ENCODE peak calls at places on chromosomes 12 and 14, in five cellular contexts. One of them, this sample, is unnamed.
A peak's percentile ranks its signal among the peaks of the same experiment; 100 is the strongest.

GRCh38 chr14:68513137-68513536 is 279.7 kb downstream of the ZFP36L1 start:
- DNase-seq in ovary: no peak
- DNase-seq in AG04450: no peak
- DNase-seq in esophagus squamous epithelium: no peak
- DNase-seq in cardiac fibroblast: no peak
- DNase-seq in this sample: no peak

GRCh38 chr12:75863475-75863874 is 168.1 kb downstream of the PHLDA1 start:
- DNase-seq in ovary: no peak
- DNase-seq in AG04450: no peak
- DNase-seq in esophagus squamous epithelium: no peak
- DNase-seq in cardiac fibroblast: peak; percentile 27
- DNase-seq in this sample: no peak

GRCh38 chr12:50053583-50053982 is 3.8 kb upstream of the ASIC1 start:
- DNase-seq in ovary: no peak
- DNase-seq in AG04450: no peak
- DNase-seq in esophagus squamous epithelium: no peak
- DNase-seq in cardiac fibroblast: no peak
- DNase-seq in this sample: no peak

GRCh38 chr12:66947119-66947518 is 268.2 kb upstream of the GRIP1 start:
- DNase-seq in ovary: no peak
- DNase-seq in AG04450: no peak
- DNase-seq in esophagus squamous epithelium: no peak
- DNase-seq in cardiac fibroblast: no peak
- DNase-seq in this sample: no peak

GRCh38 chr12:109927622-109928021 is 27.5 kb downstream of the TCHP start:
- DNase-seq in ovary: no peak
- DNase-seq in AG04450: no peak
- DNase-seq in esophagus squamous epithelium: no peak
- DNase-seq in cardiac fibroblast: peak; percentile 70
- DNase-seq in this sample: no peak

GRCh38 chr12:45259732-45260480 is 44.0 kb downstream of the ANO6 start:
- DNase-seq in ovary: no peak
- DNase-seq in AG04450: no peak
- DNase-seq in esophagus squamous epithelium: no peak
- DNase-seq in cardiac fibroblast: peak; percentile 41
- DNase-seq in this sample: no peak

GRCh38 chr12:104669851-104670337 is 213.1 kb downstream of the CHST11 start:
- DNase-seq in ovary: peak; percentile 61
- DNase-seq in AG04450: no peak
- DNase-seq in esophagus squamous epithelium: no peak
- DNase-seq in cardiac fibroblast: peak; percentile 27
- DNase-seq in this sample: no peak

GRCh38 chr12:115870527-115870926 is 407.0 kb downstream of the MED13L start:
- DNase-seq in ovary: no peak
- DNase-seq in AG04450: no peak
- DNase-seq in esophagus squamous epithelium: no peak
- DNase-seq in cardiac fibroblast: no peak
- DNase-seq in this sample: no peak

GRCh38 chr12:117093918-117094630 is 5.1 kb downstream of the TESC start:
- DNase-seq in ovary: no peak
- DNase-seq in AG04450: no peak
- DNase-seq in esophagus squamous epithelium: no peak
- DNase-seq in cardiac fibroblast: no peak
- DNase-seq in this sample: no peak

GRCh38 chr12:56020437-56021189 is at the start of gene IKZF4:
- DNase-seq in ovary: peak; percentile 94
- DNase-seq in AG04450: no peak
- DNase-seq in esophagus squamous epithelium: no peak
- DNase-seq in cardiac fibroblast: no peak
- DNase-seq in this sample: no peak

GRCh38 chr14:104359301-104359968 is 220.1 kb upstream of the C14orf180 start:
- DNase-seq in ovary: no peak
- DNase-seq in AG04450: no peak
- DNase-seq in esophagus squamous epithelium: no peak
- DNase-seq in cardiac fibroblast: no peak
- DNase-seq in this sample: peak; percentile 44

GRCh38 chr12:109157986-109158385 is 41.6 kb downstream of the ACACB start:
- DNase-seq in ovary: no peak
- DNase-seq in AG04450: no peak
- DNase-seq in esophagus squamous epithelium: no peak
- DNase-seq in cardiac fibroblast: no peak
- DNase-seq in this sample: no peak

GRCh38 chr14:53249059-53249458 is 95.9 kb upstream of the DDHD1 start:
- DNase-seq in ovary: no peak
- DNase-seq in AG04450: no peak
- DNase-seq in esophagus squamous epithelium: no peak
- DNase-seq in cardiac fibroblast: peak; percentile 20
- DNase-seq in this sample: no peak

GRCh38 chr12:39905152-39905551 is 200.7 kb downstream of the SLC2A13 start:
- DNase-seq in ovary: peak; percentile 13
- DNase-seq in AG04450: no peak
- DNase-seq in esophagus squamous epithelium: no peak
- DNase-seq in cardiac fibroblast: peak; percentile 39
- DNase-seq in this sample: peak; percentile 74

GRCh38 chr12:67804168-67804567 is 155.6 kb downstream of the DYRK2 start:
- DNase-seq in ovary: no peak
- DNase-seq in AG04450: no peak
- DNase-seq in esophagus squamous epithelium: no peak
- DNase-seq in cardiac fibroblast: no peak
- DNase-seq in this sample: no peak

GRCh38 chr12:94277426-94278000 is 129.1 kb downstream of the PLXNC1 start:
- DNase-seq in ovary: peak; percentile 44
- DNase-seq in AG04450: no peak
- DNase-seq in esophagus squamous epithelium: no peak
- DNase-seq in cardiac fibroblast: no peak
- DNase-seq in this sample: no peak

GRCh38 chr12:100991059-100991562 is 196.5 kb downstream of the ANO4 start:
- DNase-seq in ovary: no peak
- DNase-seq in AG04450: no peak
- DNase-seq in esophagus squamous epithelium: no peak
- DNase-seq in cardiac fibroblast: no peak
- DNase-seq in this sample: no peak

GRCh38 chr12:100995771-100996170 is 201.2 kb downstream of the ANO4 start:
- DNase-seq in ovary: no peak
- DNase-seq in AG04450: no peak
- DNase-seq in esophagus squamous epithelium: no peak
- DNase-seq in cardiac fibroblast: no peak
- DNase-seq in this sample: no peak

GRCh38 chr12:100995201-100995600 is 200.6 kb downstream of the ANO4 start:
- DNase-seq in ovary: no peak
- DNase-seq in AG04450: no peak
- DNase-seq in esophagus squamous epithelium: no peak
- DNase-seq in cardiac fibroblast: peak; percentile 86
- DNase-seq in this sample: no peak

GRCh38 chr12:100992194-100992593 is 197.6 kb downstream of the ANO4 start:
- DNase-seq in ovary: no peak
- DNase-seq in AG04450: no peak
- DNase-seq in esophagus squamous epithelium: no peak
- DNase-seq in cardiac fibroblast: no peak
- DNase-seq in this sample: no peak

GRCh38 chr12:100993916-100994315 is 199.3 kb downstream of the ANO4 start:
- DNase-seq in ovary: no peak
- DNase-seq in AG04450: no peak
- DNase-seq in esophagus squamous epithelium: no peak
- DNase-seq in cardiac fibroblast: no peak
- DNase-seq in this sample: no peak
- TF ChIP-seq CTCF in ovary: no peak
- TF ChIP-seq CTCF in AG04450: peak; percentile 13
- TF ChIP-seq CTCF in esophagus squamous epithelium: no peak
- TF ChIP-seq CTCF in cardiac fibroblast: no peak
- TF ChIP-seq CTCF in this sample: no peak

DNA sequence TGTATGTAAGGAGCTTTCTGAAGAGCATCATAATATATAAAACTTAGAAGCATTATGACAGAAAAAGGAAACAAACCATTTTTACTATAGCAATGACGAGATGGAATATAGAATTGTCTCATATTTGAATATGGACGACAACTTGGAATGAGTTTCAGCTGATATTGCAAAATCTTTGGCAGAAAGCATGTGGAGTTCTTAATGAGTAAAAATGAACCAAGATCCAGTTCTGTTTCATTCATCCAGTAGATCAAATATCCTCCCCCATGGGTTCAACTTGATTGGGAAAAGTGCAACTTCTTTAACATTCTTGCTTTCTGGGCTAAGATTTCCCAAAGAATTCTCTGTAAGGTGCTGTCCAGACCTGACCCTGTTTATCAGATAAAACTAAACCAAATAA is 267.6 kb downstream of the ADAMTS20 start:
- DNase-seq in ovary: no peak
- DNase-seq in AG04450: no peak
- DNase-seq in esophagus squamous epithelium: no peak
- DNase-seq in cardiac fibroblast: peak; percentile 49
- DNase-seq in this sample: no peak
- TF ChIP-seq CTCF in ovary: no peak
- TF ChIP-seq CTCF in AG04450: no peak
- TF ChIP-seq CTCF in esophagus squamous epithelium: no peak
- TF ChIP-seq CTCF in cardiac fibroblast: no peak
- TF ChIP-seq CTCF in this sample: no peak

DNA sequence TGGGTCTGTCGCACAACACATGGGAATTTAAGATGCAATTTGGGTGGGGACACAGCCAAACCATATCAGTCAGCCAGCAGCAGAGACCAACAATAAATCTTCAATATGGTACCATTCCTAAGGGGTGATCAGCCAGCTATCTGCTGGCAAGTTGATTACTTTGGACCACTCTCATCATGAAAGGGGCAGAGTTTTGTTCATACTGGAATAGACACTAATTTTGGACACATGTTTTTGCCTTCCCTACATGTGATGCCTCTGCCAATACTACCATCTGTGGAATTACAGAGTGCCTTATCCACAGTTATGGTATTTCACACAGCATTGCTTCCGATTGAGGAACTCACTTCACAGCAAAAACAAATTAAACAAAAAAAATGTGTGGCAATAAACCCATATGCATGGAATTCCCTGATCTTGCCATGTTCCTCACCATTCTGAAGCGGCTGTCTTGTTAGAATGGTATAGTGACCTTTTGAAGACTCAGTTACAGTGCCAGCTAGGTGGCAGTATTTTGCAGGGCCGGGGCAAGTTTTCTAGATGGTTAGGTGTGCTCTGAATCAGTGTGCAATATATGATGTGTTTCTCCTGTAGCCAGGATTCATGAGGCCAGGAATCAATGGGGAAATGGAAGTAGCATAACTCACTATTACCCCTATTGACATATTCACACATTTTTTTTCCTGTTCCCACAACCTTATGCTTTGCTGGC is 179.0 kb upstream of the IGF1 start:
- DNase-seq in ovary: no peak
- DNase-seq in AG04450: no peak
- DNase-seq in esophagus squamous epithelium: no peak
- DNase-seq in cardiac fibroblast: no peak
- DNase-seq in this sample: no peak
- TF ChIP-seq CTCF in ovary: no peak
- TF ChIP-seq CTCF in AG04450: no peak
- TF ChIP-seq CTCF in esophagus squamous epithelium: no peak
- TF ChIP-seq CTCF in cardiac fibroblast: no peak
- TF ChIP-seq CTCF in this sample: no peak

GRCh38 chr12:3002636-3003035 is 43.4 kb downstream of the TEAD4 start:
- DNase-seq in ovary: no peak
- DNase-seq in AG04450: no peak
- DNase-seq in esophagus squamous epithelium: no peak
- DNase-seq in cardiac fibroblast: no peak
- DNase-seq in this sample: no peak

GRCh38 chr12:3000548-3001275 is 41.5 kb downstream of the TEAD4 start:
- DNase-seq in ovary: no peak
- DNase-seq in AG04450: no peak
- DNase-seq in esophagus squamous epithelium: no peak
- DNase-seq in cardiac fibroblast: no peak
- DNase-seq in this sample: no peak

GRCh38 chr12:3005736-3006135 is 46.5 kb downstream of the TEAD4 start:
- DNase-seq in ovary: no peak
- DNase-seq in AG04450: no peak
- DNase-seq in esophagus squamous epithelium: no peak
- DNase-seq in cardiac fibroblast: peak; percentile 46
- DNase-seq in this sample: no peak

GRCh38 chr12:3003593-3003992 is 44.4 kb downstream of the TEAD4 start:
- DNase-seq in ovary: no peak
- DNase-seq in AG04450: no peak
- DNase-seq in esophagus squamous epithelium: no peak
- DNase-seq in cardiac fibroblast: no peak
- DNase-seq in this sample: no peak

DNA sequence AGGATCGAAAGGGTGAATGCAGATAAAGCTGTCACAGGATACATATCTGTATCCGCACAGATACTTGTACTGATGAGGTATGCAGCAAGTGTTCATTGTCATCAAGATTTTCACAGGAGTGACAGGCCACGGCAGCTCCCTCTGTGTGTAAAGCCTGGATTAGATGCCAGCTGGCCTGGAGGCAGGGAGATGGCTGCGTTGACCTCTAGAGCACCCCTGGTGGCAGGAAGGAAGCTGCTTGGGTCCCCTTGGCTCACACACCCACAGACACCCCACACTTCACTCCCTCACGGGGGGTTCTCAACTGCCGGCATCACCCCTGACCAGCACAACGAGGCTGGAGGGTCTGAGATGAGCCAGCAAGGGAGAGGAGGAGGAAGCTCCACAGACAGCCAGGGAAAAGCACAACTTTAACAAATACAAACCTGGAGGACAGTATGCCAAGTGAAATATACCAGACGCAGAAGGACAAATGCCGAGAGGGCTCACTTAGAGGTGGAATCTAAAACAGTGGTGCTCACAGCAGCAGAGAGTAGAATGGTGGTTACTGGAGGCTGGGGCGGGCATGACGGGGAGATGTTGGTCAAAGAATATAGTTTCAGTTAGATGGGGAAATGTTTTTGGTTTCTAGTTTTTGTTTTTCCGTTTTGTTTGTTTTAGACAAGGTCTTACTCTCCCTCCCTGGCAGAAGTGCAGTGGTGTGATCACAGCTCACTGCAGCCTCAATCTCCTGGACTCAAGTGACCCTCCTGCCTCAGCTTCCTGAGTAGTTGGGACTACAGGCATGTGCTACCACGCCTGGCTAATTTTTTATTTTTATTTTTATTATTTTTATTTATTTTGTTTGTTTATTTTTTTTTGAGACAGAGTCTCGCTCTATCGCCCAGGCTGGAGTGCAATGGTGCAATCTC is 45.7 kb downstream of the TEAD4 start:
- DNase-seq in ovary: no peak
- DNase-seq in AG04450: no peak
- DNase-seq in esophagus squamous epithelium: no peak
- DNase-seq in cardiac fibroblast: no peak
- DNase-seq in this sample: no peak
- TF ChIP-seq CTCF in ovary: no peak
- TF ChIP-seq CTCF in AG04450: peak; percentile 35
- TF ChIP-seq CTCF in esophagus squamous epithelium: no peak
- TF ChIP-seq CTCF in cardiac fibroblast: peak; percentile 36
- TF ChIP-seq CTCF in this sample: no peak

GRCh38 chr14:56659964-56660551 is 80.5 kb downstream of the TMEM260 start:
- DNase-seq in ovary: no peak
- DNase-seq in AG04450: peak; percentile 1
- DNase-seq in esophagus squamous epithelium: no peak
- DNase-seq in cardiac fibroblast: peak; percentile 61
- DNase-seq in this sample: no peak
- TF ChIP-seq CTCF in ovary: no peak
- TF ChIP-seq CTCF in AG04450: peak; percentile 78
- TF ChIP-seq CTCF in esophagus squamous epithelium: no peak
- TF ChIP-seq CTCF in cardiac fibroblast: peak; percentile 68
- TF ChIP-seq CTCF in this sample: no peak

This sample was measured in tibial artery.